ENCODE peak calls at places on chromosome 16, in seven cellular contexts. G, L, B, O, S, W and E are unnamed samples.
A peak's percentile ranks its signal among the peaks of the same experiment; 100 is the strongest.

GRCh38 chr16:19118938-19119431 is 5.2 kb downstream of the ITPRIPL2 start:
- DNase-seq in G (no peak), L (no peak), B (peak; percentile 82), O (no peak), S (no peak), W (peak; percentile 79), E (no peak)

GRCh38 chr16:30088237-30088831 is 3.4 kb downstream of the TBX6 start:
- DNase-seq in G (peak; percentile 22), L (no peak), B (no peak), O (no peak), S (no peak), W (no peak), E (no peak)

GRCh38 chr16:87043273-87044030 is 273.7 kb downstream of the C16orf95 start:
- DNase-seq in G (no peak), L (no peak), B (no peak), O (no peak), S (no peak), W (no peak), E (no peak)

GRCh38 chr16:80806957-80807356 is 2.6 kb upstream of the CDYL2 start:
- DNase-seq in G (no peak), L (no peak), B (peak; percentile 60), O (no peak), S (no peak), W (peak; percentile 49), E (no peak)

GRCh38 chr16:74485916-74486315 is 64.6 kb upstream of the CLEC18B start:
- DNase-seq in G (no peak), L (no peak), B (no peak), O (no peak), S (no peak), W (no peak), E (no peak)

GRCh38 chr16:86484240-86484639 is 26.1 kb upstream of the FOXF1 start:
- DNase-seq in G (no peak), L (no peak), B (no peak), O (no peak), S (no peak), W (no peak), E (no peak)

GRCh38 chr16:15934991-15935390 is 14.4 kb upstream of the ABCC1 start:
- DNase-seq in G (no peak), L (no peak), B (no peak), O (no peak), S (no peak), W (no peak), E (no peak)

GRCh38 chr16:30335598-30336474 is 19.3 kb downstream of the CD2BP2 start:
- DNase-seq in G (no peak), L (no peak), B (no peak), O (no peak), S (no peak), W (no peak), E (no peak)

GRCh38 chr16:54090602-54091001 is 196.0 kb downstream of the IRX3 start:
- DNase-seq in G (no peak), L (no peak), B (no peak), O (no peak), S (no peak), W (no peak), E (no peak)

GRCh38 chr16:3529175-3529574 is 28.4 kb downstream of the CLUAP1 start:
- DNase-seq in G (no peak), L (no peak), B (no peak), O (no peak), S (no peak), W (no peak), E (no peak)

GRCh38 chr16:84283314-84284167 is 11.1 kb upstream of the WFDC1 start:
- DNase-seq in G (no peak), L (no peak), B (no peak), O (no peak), S (no peak), W (no peak), E (no peak)

GRCh38 chr16:22164482-22164881 is 2.2 kb downstream of the SDR42E2 start:
- DNase-seq in G (no peak), L (no peak), B (no peak), O (no peak), S (no peak), W (no peak), E (no peak)

GRCh38 chr16:66650707-66651473 is 45.7 kb downstream of the CMTM4 start:
- DNase-seq in G (peak; percentile 83), L (peak; percentile 89), B (peak; percentile 71), O (peak; percentile 61), S (peak; percentile 87), W (peak; percentile 74), E (peak; percentile 88)

GRCh38 chr16:50744911-50745310 is 3.0 kb downstream of the CYLD start:
- DNase-seq in G (no peak), L (no peak), B (no peak), O (no peak), S (no peak), W (peak; percentile 62), E (no peak)

GRCh38 chr16:200388-200787 is 20.1 kb downstream of the HBQ1 start:
- DNase-seq in G (no peak), L (no peak), B (peak; percentile 51), O (no peak), S (no peak), W (no peak), E (no peak)